ENCODE peak calls at places on chromosomes 5 and 9, in five cellular contexts. N, Q, U, I and L are unnamed samples.

GRCh38 chr5:2715856-2716255 is 35.6 kb downstream of the IRX2 start:
- DNase-seq in U (no peak), I (no peak), Q (no peak), N (no peak), L (no peak)

GRCh38 chr9:123058834-123059233 is 25.4 kb downstream of the GPR21 start:
- DNase-seq in I (no peak), Q (no peak), N (peak; percentile 10), U (no peak), L (no peak)

GRCh38 chr5:55821731-55822512 is 29.2 kb upstream of the IL31RA start:
- DNase-seq in U (peak; percentile 13), I (no peak), N (no peak), Q (no peak), L (peak; percentile 51)

GRCh38 chr9:11016081-11016480 is 403.3 kb upstream of the PTPRD start:
- DNase-seq in Q (no peak), U (no peak), N (no peak), I (no peak), L (no peak)

GRCh38 chr5:44385236-44385940 is 3.8 kb downstream of the FGF10 start:
- DNase-seq in Q (no peak), N (no peak), U (no peak), I (no peak), L (no peak)

GRCh38 chr5:178866946-178867345 is 7.2 kb downstream of the ZNF354B start:
- DNase-seq in U (no peak), I (no peak), N (no peak), Q (no peak), L (no peak)

GRCh38 chr5:14250094-14250777 is 107.1 kb downstream of the TRIO start:
- DNase-seq in N (peak; percentile 68), U (no peak), I (peak; percentile 63), Q (no peak), L (peak; percentile 69)

GRCh38 chr5:146962801-146963355 is 84.3 kb upstream of the PPP2R2B start:
- DNase-seq in N (peak; percentile 56), I (no peak), Q (no peak), U (no peak), L (no peak)

GRCh38 chr5:132763369-132764036 is 13.5 kb downstream of the SEPTIN8 start:
- DNase-seq in I (no peak), U (no peak), Q (no peak), N (no peak), L (no peak)

GRCh38 chr9:112375361-112375760 is 4.5 kb upstream of the HSDL2 start:
- DNase-seq in U (no peak), Q (no peak), N (no peak), I (no peak), L (no peak)

GRCh38 chr9:97132865-97133264 is 93.9 kb upstream of the CTSV start:
- DNase-seq in I (no peak), N (no peak), Q (no peak), U (no peak), L (no peak)

GRCh38 chr9:119698535-119698934 is 329.3 kb upstream of the BRINP1 start:
- DNase-seq in U (no peak), I (no peak), Q (no peak), N (no peak), L (no peak)

GRCh38 chr9:124008307-124008854 is 3.2 kb upstream of the LHX2 start:
- DNase-seq in U (no peak), N (no peak), Q (no peak), I (peak; percentile 61), L (no peak)